ENCODE peak calls at places on chromosome 6, in ten cellular contexts. I is right atrium auricular region, Z is fibroblast of lung, U is heart left ventricle, W is psoas muscle, L is HepG2, D is neural progenitor cell, M is sigmoid colon, O is tibial artery, B is ascending aorta. K is an unnamed sample.

GRCh38 chr6:52361945-52362442 is at the start of gene PAQR8:
- DNase-seq in D (peak; percentile 81), M (peak; percentile 87), B (peak; percentile 24), I (no peak), Z (peak; percentile 66), L (no peak), U (peak; percentile 85), W (peak; percentile 80), O (peak; percentile 52), K (peak; percentile 8)

GRCh38 chr6:85066270-85066669 is 301.9 kb upstream of the TBX18 start:
- DNase-seq in W (no peak), Z (no peak), B (no peak), M (no peak), O (no peak), U (no peak), L (no peak), I (no peak), D (no peak), K (no peak)

GRCh38 chr6:116046739-116047138 is 14.0 kb downstream of the FRK start:
- DNase-seq in Z (no peak), B (no peak), L (no peak), I (no peak), O (no peak), D (no peak), U (no peak), M (no peak), W (no peak), K (no peak)

GRCh38 chr6:27791182-27791939 is 120.8 kb downstream of the OR2B2 start:
- DNase-seq in L (peak; percentile 76), I (peak; percentile 82), D (peak; percentile 65), O (peak; percentile 67), M (peak; percentile 80), U (peak; percentile 52), B (no peak), W (peak; percentile 46), Z (peak; percentile 79), K (no peak)

GRCh38 chr6:3001773-3002293 is 2.1 kb downstream of the NQO2 start:
- DNase-seq in B (no peak), I (no peak), W (no peak), L (peak; percentile 85), M (no peak), Z (peak; percentile 70), D (peak; percentile 66), O (peak; percentile 29), U (no peak), K (no peak)

GRCh38 chr6:150347845-150348244 is 21.0 kb upstream of the IYD start:
- DNase-seq in D (no peak), U (no peak), M (no peak), I (no peak), W (no peak), Z (no peak), L (no peak), B (no peak), O (no peak), K (no peak)

GRCh38 chr6:215335-216034 is 76.8 kb upstream of the DUSP22 start:
- DNase-seq in O (no peak), L (no peak), B (no peak), I (no peak), U (no peak), Z (peak; percentile 30), M (no peak), D (no peak), W (no peak), K (no peak)

GRCh38 chr6:142416179-142416578 is 114.4 kb downstream of the ADGRG6 start:
- DNase-seq in W (no peak), L (no peak), B (no peak), U (no peak), D (no peak), M (no peak), I (no peak), Z (peak; percentile 99), O (no peak), K (no peak)

GRCh38 chr6:89566930-89567634 is 71.5 kb downstream of the LYRM2 start:
- DNase-seq in Z (peak; percentile 12), B (no peak), L (peak; percentile 12), D (peak; percentile 94), O (no peak), W (no peak), U (no peak), I (no peak), M (no peak), K (no peak)

GRCh38 chr6:7196019-7196402 is 88.2 kb downstream of the RREB1 start:
- DNase-seq in M (no peak), O (no peak), W (no peak), I (no peak), B (no peak), L (no peak), D (no peak), Z (no peak), U (no peak), K (no peak)

GRCh38 chr6:110039996-110040383 is 61.9 kb downstream of the GPR6 start:
- DNase-seq in Z (peak; percentile 12), M (no peak), I (no peak), U (no peak), B (no peak), W (no peak), L (no peak), O (no peak), D (peak; percentile 36), K (no peak)
- TF ChIP-seq CTCF in Z (peak; percentile 48), M (no peak), I (no peak), U (peak; percentile 36), B (no peak), W (no peak), L (peak; percentile 27), O (no peak), D (peak; percentile 55), K (peak; percentile 47)

GRCh38 chr6:35663447-35664235 is 25.1 kb downstream of the FKBP5 start:
- DNase-seq in W (no peak), I (no peak), L (no peak), Z (peak; percentile 87), D (peak; percentile 18), M (no peak), B (no peak), U (no peak), O (no peak), K (no peak)
- H3K4me1 ChIP-seq in W (peaks cover 60% of the 10 kb centered on the region), I (peaks cover 60% of the 10 kb centered on the region), L (peaks cover 7% of the 10 kb centered on the region), Z (peaks cover 12% of the 10 kb centered on the region), D (peaks cover 19% of the 10 kb centered on the region), M (no peaks in the 10 kb centered on the region), B (peaks cover 34% of the 10 kb centered on the region), U (peaks cover 5% of the 10 kb centered on the region), O (peaks cover 23% of the 10 kb centered on the region), K (peaks cover 45% of the 10 kb centered on the region)

GRCh38 chr6:136524936-136525413 is 25.2 kb downstream of the MAP7 start:
- DNase-seq in L (no peak), U (no peak), D (peak; percentile 66), M (no peak), B (no peak), I (no peak), W (no peak), O (no peak), Z (no peak), K (no peak)

GRCh38 chr6:136525586-136526195 is 24.5 kb downstream of the MAP7 start:
- DNase-seq in W (no peak), L (no peak), O (no peak), M (no peak), I (no peak), D (peak; percentile 30), B (no peak), U (no peak), Z (peak; percentile 18), K (no peak)

GRCh38 chr6:136527831-136528230 is 22.4 kb downstream of the MAP7 start:
- DNase-seq in M (no peak), Z (no peak), W (no peak), L (no peak), U (no peak), B (no peak), I (no peak), O (no peak), D (no peak), K (no peak)

GRCh38 chr6:136526937-136527336 is 23.3 kb downstream of the MAP7 start:
- DNase-seq in M (no peak), D (no peak), L (no peak), B (no peak), O (no peak), I (no peak), Z (no peak), U (no peak), W (no peak), K (no peak)

DNA sequence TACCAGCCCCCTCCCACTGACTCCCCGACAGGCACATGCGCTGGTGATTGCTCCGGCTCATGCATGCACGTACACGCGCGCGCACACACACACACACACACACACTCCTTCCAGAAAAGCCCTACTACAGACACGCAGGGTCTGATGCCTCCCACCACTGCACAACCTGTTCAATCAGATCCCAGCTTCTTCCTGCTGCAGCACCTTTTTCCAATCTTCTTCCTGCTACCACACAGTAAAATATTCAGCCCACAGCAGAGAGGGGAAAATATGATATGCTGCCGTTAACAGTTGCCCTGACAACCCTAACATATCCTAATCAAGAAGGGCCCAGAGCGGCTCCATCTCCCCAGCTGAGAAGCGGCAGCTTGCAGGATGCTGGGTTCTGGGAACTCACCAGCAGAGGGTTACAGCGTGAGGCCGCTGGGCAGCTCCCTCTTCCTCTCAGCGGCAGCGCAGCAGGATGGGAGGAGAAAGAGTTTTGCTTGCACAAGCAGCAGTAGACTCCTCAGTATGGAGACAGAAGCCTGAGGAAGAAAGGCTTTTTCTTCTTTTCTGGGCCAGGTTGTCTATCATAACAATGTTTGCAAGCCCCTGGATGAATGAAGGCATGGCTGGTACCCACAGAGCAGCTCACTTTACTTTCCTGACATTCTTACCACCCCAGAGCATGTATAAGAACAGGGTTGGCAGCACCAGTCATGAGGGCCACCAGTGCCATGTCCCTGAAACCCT is 23.9 kb downstream of the MAP7 start:
- DNase-seq in M (peak; percentile 71), D (peak; percentile 77), W (peak; percentile 30), U (peak; percentile 32), I (peak; percentile 68), Z (peak; percentile 64), O (peak; percentile 46), L (peak; percentile 6), B (no peak), K (no peak)
- TF ChIP-seq CTCF in M (no peak), D (peak; percentile 42), W (no peak), U (peak; percentile 40), I (peak; percentile 34), Z (peak; percentile 67), O (peak; percentile 8), L (no peak), B (no peak), K (peak; percentile 53)

GRCh38 chr6:119311514-119312142 is 37.9 kb downstream of the MAN1A1 start:
- DNase-seq in I (no peak), O (no peak), D (peak; percentile 80), Z (no peak), B (no peak), L (no peak), W (no peak), M (no peak), U (no peak), K (no peak)

GRCh38 chr6:119312875-119313338 is 36.7 kb downstream of the MAN1A1 start:
- DNase-seq in D (no peak), Z (no peak), B (no peak), U (no peak), W (no peak), O (no peak), M (no peak), I (no peak), L (peak; percentile 24), K (no peak)

GRCh38 chr6:119312441-119312840 is 37.1 kb downstream of the MAN1A1 start:
- DNase-seq in D (no peak), I (no peak), M (no peak), W (no peak), Z (no peak), U (no peak), L (no peak), B (no peak), O (no peak), K (no peak)

GRCh38 chr6:119308994-119309657 is 40.4 kb downstream of the MAN1A1 start:
- DNase-seq in Z (no peak), I (no peak), B (no peak), M (no peak), U (no peak), W (no peak), L (peak; percentile 51), D (no peak), O (no peak), K (no peak)

GRCh38 chr6:119310486-119311036 is 39.0 kb downstream of the MAN1A1 start:
- DNase-seq in U (no peak), Z (no peak), L (no peak), W (no peak), D (no peak), I (no peak), M (no peak), O (no peak), B (no peak), K (no peak)
- H3K4me1 ChIP-seq in U (no peaks in the 10 kb centered on the region), Z (peaks cover 3% of the 10 kb centered on the region), L (peaks cover 82% of the 10 kb centered on the region), W (no peaks in the 10 kb centered on the region), D (peaks cover 37% of the 10 kb centered on the region), I (peaks cover 29% of the 10 kb centered on the region), M (no peaks in the 10 kb centered on the region), O (peaks cover 10% of the 10 kb centered on the region), B (peaks cover 7% of the 10 kb centered on the region), K (peaks cover 13% of the 10 kb centered on the region)